ENCODE peak calls at places on chromosomes 5 and 9, in eight cellular contexts. P, E, L, F, H, R, D and X are unnamed samples.
A peak's percentile ranks its signal among the peaks of the same experiment; 100 is the strongest.

GRCh38 chr5:76556511-76557221 is 66.5 kb downstream of the F2RL2 start:
- DNase-seq in E (no peak), D (no peak), L (no peak), R (no peak), P (no peak), F (no peak), H (no peak), X (no peak)

GRCh38 chr5:94544031-94544650 is 74.3 kb downstream of the KIAA0825 start:
- DNase-seq in H (no peak), P (no peak), E (no peak), D (no peak), F (no peak), R (no peak), L (no peak), X (no peak)

GRCh38 chr5:169906745-169907649 is 73.3 kb downstream of the INSYN2B start:
- DNase-seq in E (no peak), R (no peak), F (no peak), D (no peak), L (no peak), P (no peak), H (no peak), X (no peak)

GRCh38 chr5:141839015-141839513 is 39.1 kb downstream of the PCDH1 start:
- DNase-seq in H (peak; percentile 63), F (no peak), R (no peak), P (no peak), E (no peak), D (peak; percentile 60), L (no peak), X (no peak)

GRCh38 chr5:112119527-112119926 is 299.6 kb downstream of the EPB41L4A start:
- DNase-seq in L (no peak), F (no peak), D (no peak), E (no peak), H (no peak), P (no peak), R (no peak), X (no peak)

GRCh38 chr5:147902606-147903115 is 3.7 kb downstream of the C5orf46 start:
- DNase-seq in F (no peak), P (no peak), R (no peak), E (no peak), D (no peak), L (no peak), H (no peak), X (no peak)

GRCh38 chr5:54311178-54311811 is 922 bp upstream of the ARL15 start:
- DNase-seq in H (no peak), E (no peak), R (peak; percentile 34), F (no peak), L (no peak), D (no peak), P (no peak), X (no peak)

GRCh38 chr5:181133610-181134231 is 2.8 kb upstream of the OR2V1 start:
- DNase-seq in F (peak; percentile 62), P (no peak), D (peak; percentile 48), L (peak; percentile 88), E (peak; percentile 76), R (no peak), H (peak; percentile 84), X (no peak)

GRCh38 chr5:34698109-34698419 is 41.9 kb downstream of the RAI14 start:
- DNase-seq in P (no peak), H (no peak), L (no peak), F (no peak), E (no peak), D (no peak), R (no peak), X (no peak)

GRCh38 chr5:176806137-176806536 is 4.2 kb upstream of the UNC5A start:
- DNase-seq in L (no peak), R (no peak), F (no peak), H (no peak), D (no peak), E (no peak), P (no peak), X (no peak)

GRCh38 chr9:86604741-86605140 is 250.5 kb upstream of the TUT7 start:
- DNase-seq in E (no peak), F (no peak), R (no peak), P (no peak), L (no peak), H (no peak), D (no peak), X (no peak)

GRCh38 chr9:128162215-128163026 is 2.4 kb downstream of the BBLN start:
- DNase-seq in F (no peak), E (peak; percentile 74), L (peak; percentile 75), H (peak; percentile 73), R (no peak), P (no peak), D (peak; percentile 34), X (no peak)

GRCh38 chr9:125343518-125344284 is 82.1 kb downstream of the GAPVD1 start:
- DNase-seq in E (no peak), F (no peak), R (no peak), H (no peak), P (no peak), D (peak; percentile 9), L (no peak), X (no peak)

GRCh38 chr5:156186760-156187159 is 140.2 kb upstream of the SGCD start:
- DNase-seq in R (no peak), P (no peak), D (no peak), E (no peak), H (no peak), F (no peak), L (no peak), X (no peak)

GRCh38 chr5:97550164-97550563 is 367.1 kb upstream of the RIOK2 start:
- DNase-seq in F (no peak), D (no peak), R (no peak), E (no peak), P (no peak), L (no peak), H (no peak), X (no peak)

GRCh38 chr9:137276757-137277328 is 683 bp upstream of the TOR4A start:
- DNase-seq in P (no peak), E (peak; percentile 73), D (peak; percentile 94), F (peak; percentile 87), H (peak; percentile 95), R (no peak), L (peak; percentile 92), X (no peak)

GRCh38 chr9:127423591-127423933 is 620 bp upstream of the ZNF79 start:
- DNase-seq in E (no peak), D (no peak), P (no peak), L (no peak), F (no peak), H (no peak), R (no peak), X (no peak)

GRCh38 chr5:104412649-104413240 is 850.2 kb upstream of the NUDT12 start:
- DNase-seq in L (no peak), R (no peak), D (no peak), F (no peak), H (no peak), E (no peak), P (no peak), X (no peak)
- TF ChIP-seq CTCF in L (peak; percentile 29), R (no peak), D (no peak), F (no peak), H (peak; percentile 35), E (peak; percentile 25), P (peak; percentile 59), X (no peak)

DNA sequence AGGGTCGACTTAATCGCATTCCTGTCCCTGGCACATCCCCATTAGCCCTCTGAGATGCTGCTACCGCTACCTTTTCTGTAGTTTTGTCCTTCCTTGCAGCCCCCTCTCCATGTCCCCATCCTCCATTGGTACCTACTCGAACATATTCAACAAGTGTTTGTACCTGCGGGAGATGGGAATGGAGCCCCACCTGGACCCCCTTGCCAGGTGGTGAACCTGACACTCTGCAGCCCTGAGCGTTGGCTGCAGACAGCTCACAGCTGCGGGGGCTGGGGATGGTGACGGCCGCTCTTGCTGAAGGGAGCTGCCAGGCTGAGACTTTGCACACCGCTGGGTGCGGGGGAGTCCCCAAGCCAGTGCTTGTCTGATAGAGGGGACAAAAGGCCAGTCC is 96.3 kb upstream of the DAP start:
- DNase-seq in D (no peak), F (no peak), P (no peak), R (no peak), H (no peak), L (no peak), E (no peak), X (no peak)
- TF ChIP-seq CTCF in D (no peak), F (no peak), P (no peak), R (no peak), H (no peak), L (no peak), E (no peak), X (peak; percentile 61)

GRCh38 chr5:10133830-10134229 is 115.9 kb downstream of the ATPSCKMT start:
- DNase-seq in L (no peak), D (no peak), H (no peak), E (no peak), F (no peak), R (no peak), P (no peak), X (no peak)
- TF ChIP-seq CTCF in L (no peak), D (no peak), H (no peak), E (no peak), F (no peak), R (no peak), P (no peak), X (no peak)

DNA sequence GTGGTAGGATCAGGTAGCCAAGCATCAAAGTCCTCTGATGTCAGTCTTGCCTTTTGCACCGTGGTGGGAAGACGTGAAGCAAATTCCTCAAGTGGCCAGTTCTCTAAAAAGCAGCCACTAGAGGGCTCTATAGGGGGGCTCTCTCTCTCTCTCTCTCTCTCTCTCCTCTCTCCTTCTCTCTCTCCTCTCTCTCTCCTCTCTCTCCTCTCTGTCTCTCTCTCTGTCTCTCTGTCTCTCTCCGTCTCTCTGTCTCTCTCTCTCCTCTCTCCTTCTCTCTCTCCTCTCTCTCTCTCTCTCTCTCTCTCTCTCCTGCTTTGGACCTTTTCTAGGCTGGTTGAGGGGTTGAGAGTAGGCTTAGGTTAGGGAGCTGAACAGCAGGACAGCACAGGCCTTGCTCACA is 13.9 kb upstream of the OSMR start:
- DNase-seq in F (no peak), R (no peak), H (no peak), P (no peak), L (no peak), E (no peak), D (no peak), X (no peak)
- TF ChIP-seq CTCF in F (no peak), R (no peak), H (peak; percentile 38), P (peak; percentile 52), L (peak; percentile 48), E (peak; percentile 32), D (peak; percentile 43), X (no peak)

DNA sequence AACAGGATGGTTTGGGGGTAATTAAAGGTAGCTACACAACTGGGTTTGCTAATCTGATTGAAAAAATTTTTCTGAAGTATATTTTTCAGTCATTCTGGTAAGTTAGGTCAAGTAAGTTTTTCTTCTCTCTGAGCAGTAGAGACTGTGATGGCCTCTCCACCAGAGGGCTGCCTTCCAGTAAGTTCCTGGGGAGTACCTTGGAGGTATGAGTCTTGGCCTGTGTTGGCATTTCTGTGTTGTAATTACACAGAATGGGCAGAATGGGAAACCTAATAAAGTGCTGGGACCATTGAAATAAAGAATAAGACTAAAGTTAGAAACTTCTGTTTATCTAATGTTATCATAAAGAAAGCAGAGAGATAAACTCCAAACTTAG is 430.8 kb downstream of the ARHGEF28 start:
- DNase-seq in H (no peak), E (no peak), P (no peak), L (no peak), F (no peak), R (no peak), D (no peak), X (no peak)
- TF ChIP-seq CTCF in H (peak; percentile 37), E (peak; percentile 50), P (peak; percentile 42), L (peak; percentile 46), F (peak; percentile 37), R (no peak), D (peak; percentile 40), X (no peak)

GRCh38 chr9:134178781-134179551 is 14.6 kb upstream of the RNU6ATAC start:
- DNase-seq in F (peak; percentile 30), L (peak; percentile 73), D (peak; percentile 57), P (no peak), H (peak; percentile 92), R (no peak), E (peak; percentile 80), X (peak; percentile 46)
- TF ChIP-seq CTCF in F (no peak), L (no peak), D (no peak), P (no peak), H (no peak), R (no peak), E (no peak), X (no peak)